ENCODE peak calls at places on chromosomes 6 and 20, in ten cellular contexts. D is activated T-helper 9 cell treated with anti-CD3 and anti-CD28 coated beads, Interleukin-2, amount 50 U/mL, for 16 hours; R is mucosa of descending colon; O is small intestine; S is HAP-1; L is NCI-H748 treated with DMSO at 0.1 percent for 48 hours; I is spleen; J is HT1080; X is SK-N-SH; M is NCI-H1105 treated with DMSO at 0.1 percent for 48 hours. W is an unnamed sample.

GRCh38 chr6:5471044-5471443 is 209.7 kb downstream of the FARS2 start:
- DNase-seq in D (peak), R (peak), O (peak), S (peak), L (peak), I (peak), J (peak), X (peak), M (peak), W (no peak)

GRCh38 chr6:152225231-152225934 is 411.8 kb downstream of the SYNE1 start:
- DNase-seq in D (no peak), R (peak), O (no peak), S (no peak), L (no peak), I (no peak), J (no peak), X (no peak), M (no peak), W (no peak)

GRCh38 chr6:135162678-135163439 is 18.2 kb upstream of the MYB start:
- DNase-seq in D (peak), R (peak), O (peak), S (peak), L (no peak), I (peak), J (peak), X (peak), M (peak), W (no peak)

GRCh38 chr20:41175201-41175651 is 37.9 kb downstream of the PLCG1 start:
- DNase-seq in D (no peak), R (no peak), O (no peak), S (peak), L (no peak), I (no peak), J (no peak), X (no peak), M (no peak), W (no peak)

GRCh38 chr6:99285881-99286280 is 63.6 kb downstream of the FAXC start:
- DNase-seq in D (no peak), R (no peak), O (no peak), S (no peak), L (no peak), I (no peak), J (no peak), X (no peak), M (no peak), W (no peak)

GRCh38 chr6:79570802-79571367 is 33.7 kb upstream of the LCA5 start:
- DNase-seq in D (no peak), R (no peak), O (no peak), S (no peak), L (peak), I (no peak), J (peak), X (peak), M (peak), W (peak)

GRCh38 chr20:56411759-56412472 is at the start of gene CASS4:
- DNase-seq in D (no peak), R (no peak), O (peak), S (no peak), L (no peak), I (no peak), J (no peak), X (no peak), M (no peak), W (peak)

GRCh38 chr20:10040070-10040970 is 5.5 kb downstream of the ANKEF1 start:
- DNase-seq in D (no peak), R (no peak), O (no peak), S (no peak), L (no peak), I (no peak), J (peak), X (no peak), M (no peak), W (peak)

GRCh38 chr20:6142348-6142993 is 19.6 kb upstream of the FERMT1 start:
- DNase-seq in D (peak), R (peak), O (peak), S (peak), L (peak), I (no peak), J (peak), X (peak), M (peak), W (peak)

GRCh38 chr20:13342469-13343242 is 121.6 kb downstream of the ISM1 start:
- DNase-seq in D (no peak), R (no peak), O (no peak), S (no peak), L (no peak), I (no peak), J (no peak), X (no peak), M (no peak), W (no peak)

GRCh38 chr20:33532753-33533459 is 43.0 kb downstream of the CBFA2T2 start:
- DNase-seq in D (no peak), R (no peak), O (no peak), S (no peak), L (peak), I (no peak), J (no peak), X (no peak), M (no peak), W (no peak)

GRCh38 chr6:142304241-142304640 is 2.4 kb downstream of the ADGRG6 start:
- DNase-seq in D (no peak), R (no peak), O (no peak), S (no peak), L (no peak), I (no peak), J (no peak), X (no peak), M (no peak), W (no peak)

GRCh38 chr6:148611213-148611612 is 135.6 kb upstream of the UST start:
- DNase-seq in D (no peak), R (peak), O (no peak), S (no peak), L (no peak), I (no peak), J (no peak), X (no peak), M (no peak), W (peak)

GRCh38 chr6:35960192-35960591 is 39.3 kb upstream of the SRPK1 start:
- DNase-seq in D (no peak), R (no peak), O (no peak), S (no peak), L (no peak), I (no peak), J (no peak), X (no peak), M (no peak), W (peak)

GRCh38 chr6:170480045-170480714 is 72.9 kb downstream of the PSMB1 start:
- DNase-seq in D (no peak), R (peak), O (no peak), S (no peak), L (no peak), I (no peak), J (peak), X (no peak), M (peak), W (no peak)

GRCh38 chr6:72742274-72742673 is 120.4 kb downstream of the KCNQ5 start:
- DNase-seq in D (no peak), R (no peak), O (no peak), S (no peak), L (no peak), I (no peak), J (no peak), X (no peak), M (no peak), W (no peak)

GRCh38 chr20:43744121-43744520 is 17.3 kb upstream of the GTSF1L start:
- DNase-seq in D (no peak), R (no peak), O (no peak), S (no peak), L (peak), I (no peak), J (peak), X (no peak), M (no peak), W (peak)

GRCh38 chr6:82773061-82773717 is 292.5 kb downstream of the UBE3D start:
- DNase-seq in D (no peak), R (no peak), O (no peak), S (no peak), L (no peak), I (no peak), J (no peak), X (no peak), M (no peak), W (no peak)

GRCh38 chr6:144364208-144364718 is 79.1 kb downstream of the UTRN start:
- DNase-seq in D (no peak), R (no peak), O (no peak), S (no peak), L (no peak), I (no peak), J (no peak), X (no peak), M (no peak), W (no peak)

GRCh38 chr6:18126116-18126515 is 3.6 kb upstream of the NHLRC1 start:
- DNase-seq in D (no peak), R (no peak), O (no peak), S (no peak), L (no peak), I (no peak), J (no peak), X (no peak), M (no peak), W (no peak)

GRCh38 chr20:33470457-33470856 is 19.4 kb upstream of the CBFA2T2 start:
- DNase-seq in D (no peak), R (no peak), O (peak), S (no peak), L (no peak), I (no peak), J (no peak), X (no peak), M (no peak), W (no peak)

GRCh38 chr20:58808296-58809046 is 42.2 kb downstream of the GNAS-AS1 start:
- DNase-seq in D (no peak), R (no peak), O (no peak), S (no peak), L (no peak), I (no peak), J (no peak), X (no peak), M (no peak), W (no peak)

GRCh38 chr6:43744490-43744889 is 25.5 kb upstream of the VEGFA start:
- DNase-seq in D (no peak), R (no peak), O (no peak), S (no peak), L (no peak), I (peak), J (no peak), X (peak), M (no peak), W (no peak)

GRCh38 chr20:61543931-61544745 is 292.1 kb downstream of the CDH4 start:
- DNase-seq in D (no peak), R (no peak), O (no peak), S (no peak), L (no peak), I (no peak), J (no peak), X (no peak), M (no peak), W (no peak)

GRCh38 chr6:47663462-47664216 is 34.7 kb upstream of the ADGRF4 start:
- DNase-seq in D (no peak), R (no peak), O (no peak), S (no peak), L (no peak), I (no peak), J (no peak), X (no peak), M (no peak), W (no peak)

GRCh38 chr6:30219244-30219643 is 6.0 kb upstream of the TRIM26 start:
- DNase-seq in D (peak), R (peak), O (peak), S (peak), L (peak), I (no peak), J (peak), X (peak), M (peak), W (peak)

GRCh38 chr6:1949533-1949932 is 295.9 kb downstream of the GMDS start:
- DNase-seq in D (no peak), R (no peak), O (no peak), S (no peak), L (no peak), I (no peak), J (no peak), X (no peak), M (no peak), W (peak)

GRCh38 chr20:45924391-45925261 is 9.9 kb upstream of the PCIF1 start:
- DNase-seq in D (no peak), R (peak), O (peak), S (no peak), L (no peak), I (no peak), J (no peak), X (no peak), M (peak), W (peak)

GRCh38 chr20:15455279-15455678 is 1117.9 kb upstream of the FLRT3 start:
- DNase-seq in D (no peak), R (no peak), O (no peak), S (no peak), L (no peak), I (no peak), J (no peak), X (no peak), M (no peak), W (no peak)

GRCh38 chr20:20743511-20744169 is 31.2 kb upstream of the RALGAPA2 start:
- DNase-seq in D (no peak), R (peak), O (peak), S (peak), L (peak), I (peak), J (no peak), X (no peak), M (no peak), W (peak)

GRCh38 chr20:33370296-33370695 is 31.0 kb downstream of the CDK5RAP1 start:
- DNase-seq in D (peak), R (peak), O (peak), S (no peak), L (no peak), I (peak), J (peak), X (no peak), M (no peak), W (peak)

GRCh38 chr6:45949256-45949655 is 66.4 kb downstream of the CLIC5 start:
- DNase-seq in D (no peak), R (peak), O (no peak), S (no peak), L (no peak), I (no peak), J (no peak), X (no peak), M (no peak), W (peak)

GRCh38 chr20:46012926-46013825 is 4.5 kb downstream of the MMP9 start:
- DNase-seq in D (no peak), R (no peak), O (no peak), S (no peak), L (no peak), I (peak), J (no peak), X (peak), M (no peak), W (no peak)

GRCh38 chr6:149963462-149964242 is at the start of gene ULBP1:
- DNase-seq in D (peak), R (peak), O (peak), S (peak), L (peak), I (peak), J (no peak), X (peak), M (peak), W (peak)

GRCh38 chr6:26473758-26474438 is 16.1 kb downstream of the BTN2A1 start:
- DNase-seq in D (peak), R (peak), O (peak), S (peak), L (peak), I (peak), J (peak), X (peak), M (peak), W (peak)